ENCODE peak calls at places on chromosomes 16 and 17, in four cellular contexts. R is K562, T is GM12878, Z is WTC11. O is an unnamed sample.

GRCh38 chr17:38451030-38451839 is 23.0 kb downstream of the ARHGAP23 start:
- DNase-seq in R (no peak), T (no peak), Z (peak), O (peak)

GRCh38 chr16:75603241-75603640 is 19.8 kb downstream of the ADAT1 start:
- DNase-seq in R (no peak), T (no peak), Z (no peak), O (no peak)

GRCh38 chr16:80369559-80369958 is 171.2 kb upstream of the DYNLRB2 start:
- DNase-seq in R (no peak), T (no peak), Z (peak), O (peak)

GRCh38 chr17:75463612-75464011 is 7.2 kb downstream of the TMEM94 start:
- DNase-seq in R (no peak), T (no peak), Z (no peak), O (no peak)

GRCh38 chr16:71867934-71868333 is 16.0 kb downstream of the ZNF821 start:
- DNase-seq in R (no peak), T (no peak), Z (no peak), O (peak)

GRCh38 chr16:4261557-4262172 is 11.2 kb downstream of the TFAP4 start:
- DNase-seq in R (peak), T (no peak), Z (peak), O (peak)

GRCh38 chr16:12971216-12971615 is 69.8 kb downstream of the SHISA9 start:
- DNase-seq in R (peak), T (no peak), Z (no peak), O (no peak)

GRCh38 chr17:50890675-50891516 is 24.7 kb upstream of the TOB1 start:
- DNase-seq in R (peak), T (no peak), Z (no peak), O (peak)

GRCh38 chr17:13558588-13558987 is 43.1 kb downstream of the HS3ST3A1 start:
- DNase-seq in R (no peak), T (no peak), Z (no peak), O (no peak)

GRCh38 chr16:17305694-17306093 is 165.1 kb downstream of the XYLT1 start:
- DNase-seq in R (no peak), T (peak), Z (no peak), O (no peak)

GRCh38 chr17:18106211-18106610 is 2.3 kb upstream of the MYO15A start:
- DNase-seq in R (no peak), T (no peak), Z (no peak), O (no peak)

GRCh38 chr17:57408064-57408811 is 151.9 kb downstream of the MSI2 start:
- DNase-seq in R (no peak), T (peak), Z (peak), O (peak)

GRCh38 chr17:57406981-57407286 is 150.6 kb downstream of the MSI2 start:
- DNase-seq in R (no peak), T (no peak), Z (no peak), O (no peak)

GRCh38 chr17:57406131-57406980 is 150.0 kb downstream of the MSI2 start:
- DNase-seq in R (peak), T (no peak), Z (no peak), O (peak)

GRCh38 chr17:57405486-57406072 is 149.3 kb downstream of the MSI2 start:
- DNase-seq in R (no peak), T (no peak), Z (no peak), O (no peak)

DNA sequence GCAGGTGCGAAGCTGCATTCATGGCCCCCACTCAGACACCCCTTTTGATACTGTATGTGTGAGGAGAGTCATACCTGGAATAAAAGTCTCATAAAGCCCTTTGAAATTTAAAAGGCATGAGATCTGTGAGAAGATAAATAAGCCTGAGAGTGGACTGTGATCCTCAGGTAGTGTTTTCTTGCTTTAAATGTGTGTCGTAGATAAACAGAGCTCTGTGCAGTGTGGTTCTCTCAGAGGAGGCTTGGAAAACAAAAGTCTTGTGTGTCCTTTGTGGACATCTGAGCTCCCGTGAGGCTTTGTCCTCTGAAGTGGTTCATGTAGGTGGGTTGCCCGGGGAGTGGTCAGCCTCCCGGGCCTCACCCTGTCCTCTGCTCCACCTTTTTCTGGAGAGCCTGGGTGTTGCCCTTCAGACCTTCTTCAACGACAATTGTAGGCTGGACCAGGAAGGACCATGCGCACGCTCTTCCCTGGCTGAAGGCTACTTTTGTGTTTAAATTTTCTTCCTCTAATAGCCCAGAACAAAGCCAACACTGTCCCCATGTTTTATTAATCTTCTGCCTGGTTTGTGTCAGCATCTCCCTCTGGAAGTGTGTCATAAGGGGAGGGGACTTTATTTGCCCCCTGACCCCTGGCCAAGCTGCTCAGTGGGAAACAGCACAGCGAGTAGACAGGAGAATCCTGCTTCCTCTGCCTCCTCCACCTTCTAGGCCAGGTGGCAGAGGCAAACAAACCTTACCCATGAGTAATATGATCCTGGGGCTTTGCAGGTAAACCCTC is 151.2 kb downstream of the MSI2 start:
- DNase-seq in R (no peak), T (no peak), Z (no peak), O (peak)
- TF ChIP-seq CREM in R (no peak), T (no peak), Z (no peak), O (peak)

GRCh38 chr16:27685802-27686201 is 135.9 kb downstream of the KATNIP start:
- DNase-seq in R (no peak), T (no peak), Z (no peak), O (no peak)
- TF ChIP-seq CREM in R (no peak), T (no peak), Z (no peak), O (no peak)

DNA sequence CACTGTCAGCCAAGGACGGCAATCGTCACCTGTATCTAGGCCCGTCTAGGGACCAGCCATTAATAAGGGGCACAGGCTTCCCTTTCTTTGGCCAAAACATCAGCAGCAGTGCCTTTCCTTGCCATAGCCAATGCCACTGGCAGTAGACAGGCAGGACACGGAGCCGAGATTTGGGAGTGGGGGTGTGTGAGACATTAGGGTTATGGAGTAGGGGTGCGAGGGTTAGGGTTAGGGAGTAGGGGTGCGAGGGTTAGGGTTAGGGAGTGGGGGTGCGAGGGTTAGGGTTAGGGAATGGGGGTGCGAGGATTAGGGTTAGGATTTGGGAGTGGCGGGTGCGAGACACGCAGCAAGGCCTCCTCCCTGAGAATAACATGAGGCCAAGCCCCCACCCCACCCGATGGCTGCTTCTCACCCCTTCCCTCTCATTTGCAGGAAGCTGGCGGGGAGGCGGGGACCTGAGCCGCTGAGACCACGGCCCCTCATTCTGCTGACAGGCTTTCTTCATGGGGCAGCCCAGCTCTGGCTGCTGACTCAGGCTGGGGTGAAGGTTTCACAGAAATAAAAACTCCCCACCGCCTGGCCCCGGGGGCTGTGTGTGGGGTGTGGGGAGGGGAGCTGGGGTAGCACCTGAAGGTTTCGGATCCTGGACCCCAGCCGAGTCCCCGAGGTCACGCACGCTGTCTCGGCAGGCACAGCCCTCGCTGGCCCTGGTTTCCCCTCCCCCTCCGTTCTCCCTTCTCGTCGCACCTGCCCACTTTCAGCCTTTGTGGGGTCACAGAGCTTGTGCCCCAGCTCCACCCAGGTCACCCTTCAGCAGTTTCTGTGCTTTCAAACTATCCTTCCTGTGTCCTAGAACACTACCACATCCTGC is 93.8 kb downstream of the PGS1 start:
- DNase-seq in R (no peak), T (peak), Z (no peak), O (no peak)
- TF ChIP-seq CREM in R (no peak), T (no peak), Z (no peak), O (no peak)

GRCh38 chr16:30351586-30352419 is 3.3 kb downstream of the CD2BP2 start:
- DNase-seq in R (no peak), T (no peak), Z (no peak), O (no peak)

GRCh38 chr16:30349695-30350094 is 5.4 kb downstream of the CD2BP2 start:
- DNase-seq in R (no peak), T (peak), Z (no peak), O (no peak)

GRCh38 chr16:30348929-30349328 is 6.2 kb downstream of the CD2BP2 start:
- DNase-seq in R (no peak), T (no peak), Z (no peak), O (no peak)

GRCh38 chr16:30351001-30351441 is 4.1 kb downstream of the CD2BP2 start:
- DNase-seq in R (no peak), T (no peak), Z (no peak), O (no peak)

GRCh38 chr16:30350134-30350871 is 4.8 kb downstream of the CD2BP2 start:
- DNase-seq in R (no peak), T (peak), Z (no peak), O (no peak)
- TF ChIP-seq CREM in R (no peak), T (peak), Z (no peak), O (no peak)

DNA sequence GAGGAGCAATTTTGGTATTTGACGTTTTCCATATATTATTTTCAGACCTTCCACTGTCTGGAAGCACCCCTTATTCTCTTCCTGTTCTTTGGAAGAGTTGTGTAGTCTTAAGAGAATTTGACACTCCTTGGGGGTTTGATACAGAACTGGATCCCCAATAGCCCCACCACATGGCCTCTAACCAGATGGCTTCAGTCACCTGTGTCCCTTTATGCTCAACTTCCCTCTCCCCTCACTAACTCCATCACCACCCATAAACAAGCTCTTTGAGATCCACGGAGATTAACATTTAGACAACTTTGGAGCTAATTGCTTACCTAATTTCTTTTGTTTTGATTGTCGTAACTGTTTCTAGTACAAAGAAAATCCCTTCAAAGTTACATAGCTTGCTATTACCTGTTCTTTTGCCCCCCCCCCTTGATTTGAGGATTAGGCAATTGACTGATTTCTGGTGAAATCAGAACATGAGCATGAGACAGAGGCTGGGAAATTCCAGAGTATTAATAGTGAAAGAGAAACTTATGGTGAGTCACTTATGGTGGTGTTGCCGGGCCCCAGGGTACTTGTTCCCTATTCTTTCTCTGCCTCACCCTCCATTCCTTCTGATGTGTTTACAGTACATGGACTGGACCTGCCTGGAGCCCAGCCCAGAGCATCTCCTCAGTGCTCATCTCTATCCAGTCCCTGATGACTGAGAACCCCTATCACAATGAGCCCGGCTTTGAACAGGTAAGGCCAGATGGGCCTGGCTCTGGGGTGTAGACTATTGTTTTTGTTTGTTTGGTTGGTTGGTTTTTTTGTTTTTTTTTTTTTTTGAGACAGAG is 7.5 kb downstream of the UBE2Z start:
- DNase-seq in R (no peak), T (peak), Z (no peak), O (no peak)
- TF ChIP-seq CREM in R (no peak), T (peak), Z (no peak), O (no peak)

DNA sequence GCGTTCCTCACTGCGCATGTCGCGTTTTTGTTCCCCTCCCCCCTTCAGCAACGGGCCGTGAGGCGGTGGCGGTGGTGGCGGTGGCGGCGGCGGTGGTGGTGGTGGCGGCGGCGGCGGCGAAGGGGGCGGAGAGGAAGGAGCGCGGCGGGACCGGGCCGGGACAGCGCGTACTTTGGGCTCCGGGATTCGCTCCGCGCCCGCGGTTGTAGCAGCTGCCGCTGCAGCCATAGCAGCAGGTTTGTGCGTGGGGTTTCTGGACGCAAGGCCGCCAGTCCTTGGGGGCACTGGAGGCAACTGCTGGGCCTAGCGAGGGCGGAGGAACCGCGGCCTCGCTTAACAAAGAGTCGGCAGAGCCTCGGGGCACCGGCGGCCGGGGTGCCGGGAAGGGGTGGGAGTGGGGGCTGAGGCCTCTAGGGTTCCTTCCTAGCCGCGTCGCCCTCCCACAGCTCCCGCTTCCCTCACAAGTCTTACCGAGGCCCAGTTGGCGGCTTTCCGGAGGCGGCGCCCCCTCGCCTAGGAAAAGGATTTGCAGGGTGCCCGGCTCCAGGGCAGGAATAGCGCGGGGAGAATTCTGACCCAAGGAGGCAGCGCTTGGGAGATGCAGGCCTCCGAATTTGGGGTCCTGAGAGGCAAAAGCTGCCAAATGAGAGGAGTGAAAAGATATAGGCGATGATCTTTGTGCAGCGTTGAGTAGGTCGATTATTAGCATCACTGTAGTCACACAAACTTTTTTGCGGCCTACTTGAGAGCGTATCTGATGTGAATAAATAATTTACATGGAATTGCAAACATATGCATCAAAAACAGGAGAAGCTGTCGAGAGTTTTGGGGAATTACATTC is at the start of gene DDX42:
- DNase-seq in R (peak), T (no peak), Z (peak), O (peak)
- TF ChIP-seq CREM in R (no peak), T (no peak), Z (no peak), O (no peak)

O was measured in HepG2.